ENCODE peak calls at places on chromosomes 16 and 17, in seven cellular contexts. S is fibroblast of lung, R is fibroblast of villous mesenchyme, F is kidney epithelial cell, E is stomach, H is HFFc6, Q is heart left ventricle. P is an unnamed sample.

GRCh38 chr17:3944485-3945388 is 19.5 kb downstream of the ATP2A3 start:
- DNase-seq in E (peak), R (peak), Q (peak), S (peak), H (no peak), F (no peak), P (peak)

GRCh38 chr17:55343114-55343513 is 78.4 kb downstream of the HLF start:
- DNase-seq in F (no peak), R (no peak), Q (no peak), E (no peak), S (no peak), H (no peak), P (no peak)

GRCh38 chr17:58083491-58084316 is 485 bp downstream of the DYNLL2 start:
- DNase-seq in R (peak), Q (peak), F (no peak), E (peak), H (peak), S (peak), P (peak)

GRCh38 chr17:15966183-15966878 is 21.4 kb downstream of the ADORA2B start:
- DNase-seq in E (peak), Q (no peak), F (no peak), R (peak), H (no peak), S (peak), P (no peak)

GRCh38 chr16:48420437-48420836 is 35.2 kb upstream of the SIAH1 start:
- DNase-seq in H (no peak), R (no peak), Q (no peak), S (no peak), E (no peak), F (no peak), P (no peak)

GRCh38 chr17:64507418-64507766 is 615 bp downstream of the CEP95 start:
- DNase-seq in F (no peak), H (peak), S (peak), R (peak), Q (no peak), E (no peak), P (peak)

GRCh38 chr17:29077320-29077719 is 34.4 kb downstream of the PIPOX start:
- DNase-seq in H (no peak), R (no peak), F (no peak), E (no peak), S (no peak), Q (no peak), P (no peak)

GRCh38 chr17:78355045-78355641 is 4.7 kb downstream of the SOCS3 start:
- DNase-seq in Q (no peak), F (no peak), E (no peak), R (no peak), S (no peak), H (no peak), P (no peak)

GRCh38 chr16:27967169-27967568 is 96.3 kb downstream of the GSG1L start:
- DNase-seq in H (no peak), E (no peak), Q (no peak), F (no peak), S (no peak), R (no peak), P (no peak)

GRCh38 chr16:21159281-21159951 is 942 bp downstream of the LDAF1 start:
- DNase-seq in F (no peak), E (peak), R (no peak), S (peak), Q (peak), H (no peak), P (peak)

GRCh38 chr17:2011421-2012371 is 13.4 kb downstream of the RTN4RL1 start:
- DNase-seq in H (peak), R (no peak), E (peak), F (no peak), Q (no peak), S (peak), P (no peak)

GRCh38 chr17:43572368-43572980 is 26.3 kb upstream of the ETV4 start:
- DNase-seq in F (no peak), Q (no peak), E (no peak), H (peak), R (no peak), S (no peak), P (no peak)

GRCh38 chr17:7476474-7476873 is 3.0 kb downstream of the ZBTB4 start:
- DNase-seq in E (no peak), Q (no peak), H (peak), R (peak), S (no peak), F (no peak), P (no peak)

GRCh38 chr17:19726615-19727376 is 10.4 kb upstream of the SLC47A2 start:
- DNase-seq in S (peak), E (no peak), Q (no peak), H (no peak), F (no peak), R (peak), P (no peak)

GRCh38 chr17:29140631-29141483 is 39.3 kb downstream of the MYO18A start:
- DNase-seq in H (no peak), F (no peak), R (no peak), S (peak), E (no peak), Q (peak), P (peak)

GRCh38 chr17:42754782-42755181 is 6.2 kb upstream of the RAMP2 start:
- DNase-seq in H (no peak), R (peak), E (no peak), S (peak), F (peak), Q (peak), P (no peak)

GRCh38 chr17:18230288-18231141 is 5.1 kb downstream of the LLGL1 start:
- DNase-seq in R (no peak), F (no peak), Q (no peak), S (no peak), E (no peak), H (no peak), P (no peak)

GRCh38 chr17:41654134-41654907 is 29.9 kb upstream of the KRT17 start:
- DNase-seq in F (no peak), S (no peak), Q (no peak), E (peak), H (no peak), R (no peak), P (no peak)

GRCh38 chr17:77391668-77392375 is 251.1 kb downstream of the SEC14L1 start:
- DNase-seq in E (no peak), Q (no peak), S (peak), F (no peak), R (peak), H (peak), P (no peak)

GRCh38 chr17:82921426-82921825 is 81.6 kb upstream of the ZNF750 start:
- DNase-seq in R (no peak), H (no peak), E (no peak), Q (no peak), S (no peak), F (no peak), P (no peak)

GRCh38 chr16:59385953-59386352 is 651.8 kb upstream of the GOT2 start:
- DNase-seq in F (peak), E (no peak), Q (no peak), R (peak), S (peak), H (peak), P (no peak)

GRCh38 chr16:55502801-55503366 is 6.0 kb upstream of the LPCAT2 start:
- DNase-seq in F (peak), S (peak), Q (peak), R (peak), E (peak), H (no peak), P (peak)

GRCh38 chr17:19016297-19016696 is 11.7 kb upstream of the FAM83G start:
- DNase-seq in F (no peak), S (no peak), Q (no peak), R (no peak), H (no peak), E (no peak), P (no peak)

GRCh38 chr17:72863511-72864175 is 228.8 kb downstream of the SLC39A11 start:
- DNase-seq in H (no peak), F (no peak), Q (no peak), S (no peak), E (no peak), R (no peak), P (peak)

GRCh38 chr17:32929288-32929574 is 1.3 kb downstream of the TMEM98 start:
- DNase-seq in E (no peak), S (peak), R (peak), Q (no peak), F (no peak), H (no peak), P (no peak)

GRCh38 chr17:29347831-29348281 is 42.3 kb upstream of the TAOK1 start:
- DNase-seq in E (no peak), H (peak), F (peak), S (peak), Q (no peak), R (peak), P (no peak)

GRCh38 chr16:78563905-78564304 is 464.5 kb downstream of the WWOX start:
- DNase-seq in R (peak), F (no peak), E (no peak), S (peak), H (no peak), Q (no peak), P (no peak)

GRCh38 chr16:53014287-53014686 is 38.4 kb downstream of the CHD9NB start:
- DNase-seq in Q (no peak), R (no peak), H (no peak), F (no peak), S (no peak), E (no peak), P (no peak)

GRCh38 chr16:14606102-14606501 is 24.0 kb downstream of the PARN start:
- DNase-seq in F (no peak), R (no peak), S (no peak), Q (no peak), E (no peak), H (no peak), P (no peak)

DNA sequence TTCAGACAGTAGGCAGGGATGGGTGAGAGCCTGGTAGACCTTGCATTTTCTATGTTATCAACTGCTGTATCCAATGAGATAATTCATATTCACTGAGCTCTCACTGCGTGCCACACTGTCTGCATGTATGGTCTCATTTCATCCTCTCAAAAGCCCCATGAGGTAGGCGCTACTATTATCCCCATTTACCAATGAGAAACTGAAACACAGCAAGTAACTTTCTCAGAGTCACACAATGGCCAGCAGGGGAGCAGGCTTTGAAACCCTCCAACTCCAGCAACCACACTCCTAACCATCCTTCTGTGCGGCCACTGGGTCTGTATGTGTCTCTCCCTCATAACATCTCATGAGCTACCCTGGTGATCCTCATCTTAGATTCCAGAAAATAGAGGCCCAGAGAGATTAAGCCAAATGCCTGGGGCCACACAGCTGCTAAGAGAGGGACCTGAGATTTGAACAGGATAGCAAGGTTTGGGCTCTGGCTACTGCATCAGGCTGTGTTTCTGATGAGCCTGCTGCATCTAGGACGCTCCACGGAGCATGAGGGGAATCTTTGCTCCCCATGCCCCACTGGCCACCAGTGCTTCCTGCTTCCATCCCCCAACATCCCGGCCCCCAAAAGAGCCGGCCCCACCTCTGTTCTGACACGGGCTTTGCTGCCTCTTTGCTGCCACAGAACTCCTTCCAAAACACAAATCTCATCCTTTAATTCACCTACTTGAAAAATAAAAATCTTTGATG is 3.2 kb downstream of the CCR7 start:
- DNase-seq in H (no peak), S (no peak), E (peak), F (no peak), R (no peak), Q (no peak), P (peak)
- TF ChIP-seq CTCF in H (peak), S (no peak), E (no peak), F (no peak), R (peak), Q (no peak), P (peak)

GRCh38 chr17:30716461-30717289 is 107.8 kb downstream of the CRLF3 start:
- DNase-seq in Q (no peak), E (no peak), H (no peak), F (no peak), S (peak), R (peak), P (no peak)
- TF ChIP-seq CTCF in Q (no peak), E (no peak), H (peak), F (peak), S (peak), R (peak), P (peak)

DNA sequence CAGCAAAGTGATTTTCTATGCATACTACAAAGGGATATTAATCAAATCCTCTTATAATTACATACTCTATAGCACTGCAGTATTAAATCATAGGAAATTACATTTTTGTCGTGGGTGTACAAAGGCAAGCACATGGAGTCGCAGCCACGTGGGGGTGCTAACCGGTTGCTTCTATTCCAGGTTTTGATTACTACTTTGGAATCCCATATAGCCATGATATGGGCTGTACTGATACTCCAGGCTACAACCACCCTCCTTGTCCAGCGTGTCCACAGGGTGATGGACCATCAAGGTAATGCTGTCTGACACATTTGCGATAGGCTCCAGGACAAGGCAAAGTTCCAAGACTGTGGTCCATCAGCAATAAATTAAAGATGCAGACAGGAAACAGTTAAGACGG is 60.1 kb downstream of the ARSG start:
- DNase-seq in Q (no peak), F (no peak), E (no peak), H (peak), S (peak), R (peak), P (no peak)
- TF ChIP-seq CTCF in Q (peak), F (no peak), E (no peak), H (peak), S (no peak), R (peak), P (no peak)

DNA sequence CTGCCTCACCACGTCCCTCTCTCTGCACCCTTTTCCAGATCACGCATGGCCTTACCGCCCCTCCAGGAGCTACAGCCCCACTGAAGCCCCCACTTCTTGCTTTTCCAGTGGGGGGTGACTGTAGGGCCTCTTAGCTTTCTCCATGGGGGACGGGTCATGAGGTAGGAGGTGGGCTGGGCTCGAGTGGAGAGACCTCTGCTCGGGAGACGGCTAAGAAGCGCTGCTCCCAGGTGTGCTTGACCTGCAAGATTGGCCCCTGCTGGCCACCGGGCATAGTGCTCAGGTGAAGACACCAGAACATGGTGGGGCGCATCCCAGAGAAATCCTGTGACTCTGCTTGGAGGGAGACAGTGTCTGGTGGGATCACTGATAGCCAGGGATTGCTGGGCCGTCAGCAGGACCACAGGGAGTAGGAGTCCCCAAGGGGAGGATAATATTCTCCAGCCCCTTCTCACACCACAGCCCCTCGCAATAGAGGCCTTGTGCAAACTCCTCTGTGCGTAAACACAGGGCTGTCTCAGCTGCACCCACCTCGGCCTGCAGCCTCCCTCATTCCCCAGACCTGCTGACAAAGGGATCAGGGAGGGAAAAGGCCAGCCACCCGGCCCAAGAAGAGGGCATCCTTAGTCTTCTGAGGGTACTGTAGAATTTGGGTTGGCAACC is 8.9 kb upstream of the GALK1 start:
- DNase-seq in S (no peak), F (no peak), E (no peak), R (no peak), Q (no peak), H (no peak), P (no peak)
- TF ChIP-seq CTCF in S (no peak), F (peak), E (no peak), R (no peak), Q (no peak), H (peak), P (no peak)

DNA sequence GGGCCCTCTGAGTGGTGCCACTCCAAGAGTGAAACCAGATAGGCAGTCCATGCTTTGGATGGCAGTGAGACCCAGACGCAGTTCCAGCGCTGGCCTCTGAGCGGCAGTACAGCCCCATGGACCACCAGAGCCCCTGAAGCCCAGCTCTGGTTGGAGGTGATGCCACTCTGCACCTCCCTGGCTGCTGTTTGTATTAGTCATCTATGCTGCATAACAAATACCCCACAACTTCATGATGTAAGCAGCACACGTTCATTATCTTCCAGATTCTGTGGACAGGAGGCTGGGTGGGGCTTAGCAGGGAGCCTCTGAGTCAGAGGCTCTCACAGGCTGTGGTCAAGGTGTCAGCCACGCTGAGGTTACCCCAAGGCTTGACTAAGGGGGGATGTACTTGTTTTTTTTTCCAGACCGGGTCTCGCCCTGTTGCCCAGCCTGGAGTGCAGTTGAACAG is 5.1 kb upstream of the NME4 start:
- DNase-seq in Q (no peak), F (peak), H (peak), E (peak), R (peak), S (peak), P (peak)
- TF ChIP-seq CTCF in Q (peak), F (peak), H (peak), E (peak), R (peak), S (peak), P (peak)

GRCh38 chr17:31541559-31541958 is 150.1 kb downstream of the RAB11FIP4 start:
- DNase-seq in E (no peak), F (no peak), S (no peak), Q (no peak), R (no peak), H (no peak), P (no peak)
- TF ChIP-seq CTCF in E (no peak), F (no peak), S (no peak), Q (peak), R (no peak), H (no peak), P (no peak)

DNA sequence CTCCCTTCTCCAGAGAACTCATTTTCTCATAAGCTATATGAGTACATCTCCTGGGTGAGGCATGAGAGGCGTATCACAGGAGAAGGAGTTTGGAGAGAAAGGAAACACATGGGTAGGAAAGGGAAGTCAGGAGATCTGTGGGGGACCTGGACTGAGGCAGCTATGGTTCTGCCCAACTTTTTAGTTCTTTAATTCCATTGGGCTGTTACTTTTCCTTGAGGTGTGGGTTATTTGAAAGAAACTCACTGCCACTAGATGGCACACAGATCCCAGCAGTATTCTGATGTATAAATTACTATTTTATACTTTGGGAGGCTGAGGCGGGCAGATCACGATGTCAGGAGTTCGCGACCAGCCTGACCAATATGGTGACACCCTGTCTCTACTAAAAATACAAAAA is 63.6 kb downstream of the NUP93 start:
- DNase-seq in R (peak), E (no peak), Q (no peak), F (no peak), S (peak), H (peak), P (no peak)
- TF ChIP-seq CTCF in R (peak), E (no peak), Q (no peak), F (peak), S (peak), H (peak), P (no peak)

GRCh38 chr17:45424769-45425124 is 7.9 kb downstream of the ARHGAP27 start:
- DNase-seq in Q (no peak), F (no peak), S (no peak), H (no peak), E (no peak), R (no peak), P (no peak)

GRCh38 chr17:45423304-45423703 is 9.4 kb downstream of the ARHGAP27 start:
- DNase-seq in S (no peak), R (no peak), E (no peak), Q (no peak), F (no peak), H (no peak), P (no peak)

GRCh38 chr17:45425984-45426413 is 6.7 kb downstream of the ARHGAP27 start:
- DNase-seq in H (no peak), E (no peak), S (no peak), Q (no peak), R (no peak), F (no peak), P (no peak)

GRCh38 chr17:45425125-45425983 is 7.3 kb downstream of the ARHGAP27 start:
- DNase-seq in H (peak), S (peak), E (peak), Q (peak), R (peak), F (peak), P (peak)

GRCh38 chr17:45423936-45424335 is 8.7 kb downstream of the ARHGAP27 start:
- DNase-seq in H (no peak), F (no peak), S (no peak), R (no peak), E (no peak), Q (no peak), P (no peak)
- TF ChIP-seq CTCF in H (no peak), F (no peak), S (no peak), R (no peak), E (no peak), Q (no peak), P (no peak)

GRCh38 chr16:5466551-5466950 is 369.0 kb upstream of the EEF2KMT start:
- DNase-seq in Q (no peak), E (no peak), R (no peak), H (no peak), F (no peak), S (no peak), P (no peak)
- TF ChIP-seq CTCF in Q (no peak), E (no peak), R (no peak), H (no peak), F (no peak), S (no peak), P (no peak)